ENCODE peak calls at places on chromosomes 1 and 21, in seven cellular contexts. One of them, this sample, is unnamed. For H3K36me3, the result is how much of the 10 kb centered on the place peaks cover.

GRCh38 chr1:92017656-92018055 is 12.1 kb upstream of the EPHX4 start:
- DNase-seq in breast epithelium: no peak
- DNase-seq in thoracic aorta: no peak
- DNase-seq in stomach: no peak
- DNase-seq in prostate gland: no peak
- DNase-seq in GM23338: no peak
- DNase-seq in heart left ventricle: no peak
- DNase-seq in this sample: no peak

GRCh38 chr1:67316918-67317317 is 9.2 kb downstream of the IL12RB2 start:
- DNase-seq in stomach: no peak
- DNase-seq in thoracic aorta: no peak
- DNase-seq in heart left ventricle: no peak
- DNase-seq in breast epithelium: no peak
- DNase-seq in GM23338: no peak
- DNase-seq in prostate gland: no peak
- DNase-seq in this sample: no peak

GRCh38 chr1:218350909-218351616 is 5.9 kb downstream of the TGFB2 start:
- DNase-seq in breast epithelium: no peak
- DNase-seq in thoracic aorta: no peak
- DNase-seq in heart left ventricle: no peak
- DNase-seq in stomach: no peak
- DNase-seq in prostate gland: no peak
- DNase-seq in GM23338: no peak
- DNase-seq in this sample: no peak

GRCh38 chr1:6040859-6041415 is 4.8 kb upstream of the KCNAB2 start:
- DNase-seq in breast epithelium: no peak
- DNase-seq in thoracic aorta: no peak
- DNase-seq in GM23338: no peak
- DNase-seq in prostate gland: no peak
- DNase-seq in stomach: no peak
- DNase-seq in heart left ventricle: no peak
- DNase-seq in this sample: no peak

GRCh38 chr1:104172243-104172681 is 422.6 kb downstream of the AMY1C start:
- DNase-seq in stomach: no peak
- DNase-seq in GM23338: no peak
- DNase-seq in heart left ventricle: peak
- DNase-seq in prostate gland: no peak
- DNase-seq in breast epithelium: no peak
- DNase-seq in thoracic aorta: no peak
- DNase-seq in this sample: no peak

GRCh38 chr1:245207056-245207638 is 52.4 kb downstream of the KIF26B start:
- DNase-seq in GM23338: no peak
- DNase-seq in thoracic aorta: no peak
- DNase-seq in breast epithelium: no peak
- DNase-seq in stomach: no peak
- DNase-seq in prostate gland: no peak
- DNase-seq in heart left ventricle: no peak
- DNase-seq in this sample: no peak

GRCh38 chr1:206041640-206042039 is 11.3 kb upstream of the RHEX start:
- DNase-seq in GM23338: peak
- DNase-seq in heart left ventricle: no peak
- DNase-seq in thoracic aorta: no peak
- DNase-seq in stomach: no peak
- DNase-seq in prostate gland: peak
- DNase-seq in breast epithelium: no peak
- DNase-seq in this sample: no peak

GRCh38 chr1:247056071-247056470 is 22.5 kb downstream of the ZNF670 start:
- DNase-seq in prostate gland: no peak
- DNase-seq in thoracic aorta: no peak
- DNase-seq in stomach: no peak
- DNase-seq in heart left ventricle: no peak
- DNase-seq in breast epithelium: no peak
- DNase-seq in GM23338: no peak
- DNase-seq in this sample: no peak

GRCh38 chr1:212981025-212981495 is 30.7 kb downstream of the VASH2 start:
- DNase-seq in thoracic aorta: no peak
- DNase-seq in GM23338: peak
- DNase-seq in prostate gland: peak
- DNase-seq in stomach: peak
- DNase-seq in breast epithelium: peak
- DNase-seq in heart left ventricle: no peak
- DNase-seq in this sample: peak

GRCh38 chr1:39819091-39819812 is 30.6 kb upstream of the BMP8B start:
- DNase-seq in heart left ventricle: peak
- DNase-seq in breast epithelium: no peak
- DNase-seq in thoracic aorta: no peak
- DNase-seq in GM23338: no peak
- DNase-seq in stomach: peak
- DNase-seq in prostate gland: no peak
- DNase-seq in this sample: no peak

GRCh38 chr21:37402251-37402867 is 35.8 kb downstream of the DYRK1A start:
- DNase-seq in GM23338: no peak
- DNase-seq in prostate gland: no peak
- DNase-seq in heart left ventricle: no peak
- DNase-seq in thoracic aorta: no peak
- DNase-seq in breast epithelium: no peak
- DNase-seq in stomach: no peak
- DNase-seq in this sample: no peak

GRCh38 chr1:43549921-43550597 is 19.4 kb downstream of the PTPRF start:
- DNase-seq in breast epithelium: peak
- DNase-seq in prostate gland: peak
- DNase-seq in GM23338: peak
- DNase-seq in heart left ventricle: peak
- DNase-seq in stomach: peak
- DNase-seq in thoracic aorta: no peak
- DNase-seq in this sample: peak

GRCh38 chr1:238399558-238399957 is 508.8 kb upstream of the ZP4 start:
- DNase-seq in prostate gland: no peak
- DNase-seq in stomach: no peak
- DNase-seq in GM23338: peak
- DNase-seq in heart left ventricle: no peak
- DNase-seq in thoracic aorta: no peak
- DNase-seq in breast epithelium: no peak
- DNase-seq in this sample: no peak

GRCh38 chr1:171805395-171806115 is 24.1 kb downstream of the METTL13 start:
- DNase-seq in prostate gland: no peak
- DNase-seq in thoracic aorta: no peak
- DNase-seq in stomach: no peak
- DNase-seq in breast epithelium: no peak
- DNase-seq in heart left ventricle: no peak
- DNase-seq in GM23338: no peak
- DNase-seq in this sample: no peak

GRCh38 chr1:35876988-35877387 is 6.0 kb upstream of the AGO1 start:
- DNase-seq in stomach: no peak
- DNase-seq in heart left ventricle: no peak
- DNase-seq in breast epithelium: no peak
- DNase-seq in GM23338: peak
- DNase-seq in prostate gland: no peak
- DNase-seq in thoracic aorta: no peak
- DNase-seq in this sample: no peak

GRCh38 chr1:94819945-94820746 is at the start of gene SLC44A3:
- DNase-seq in stomach: peak
- DNase-seq in heart left ventricle: peak
- DNase-seq in thoracic aorta: no peak
- DNase-seq in GM23338: peak
- DNase-seq in prostate gland: peak
- DNase-seq in breast epithelium: peak
- DNase-seq in this sample: peak

GRCh38 chr1:200415693-200416593 is 6.1 kb upstream of the ZNF281 start:
- DNase-seq in thoracic aorta: peak
- DNase-seq in GM23338: no peak
- DNase-seq in breast epithelium: no peak
- DNase-seq in heart left ventricle: no peak
- DNase-seq in stomach: peak
- DNase-seq in prostate gland: peak
- DNase-seq in this sample: no peak

GRCh38 chr1:113551728-113552127 is 161.4 kb downstream of the MAGI3 start:
- DNase-seq in GM23338: no peak
- DNase-seq in prostate gland: no peak
- DNase-seq in thoracic aorta: no peak
- DNase-seq in stomach: no peak
- DNase-seq in breast epithelium: no peak
- DNase-seq in heart left ventricle: no peak
- DNase-seq in this sample: no peak
- TF ChIP-seq CTCF in GM23338: no peak
- TF ChIP-seq CTCF in prostate gland: no peak
- TF ChIP-seq CTCF in thoracic aorta: no peak
- TF ChIP-seq CTCF in stomach: no peak
- TF ChIP-seq CTCF in breast epithelium: no peak
- TF ChIP-seq CTCF in heart left ventricle: no peak
- TF ChIP-seq CTCF in this sample: no peak

GRCh38 chr1:220013497-220013896 is 32.8 kb downstream of the EPRS1 start:
- DNase-seq in breast epithelium: no peak
- DNase-seq in prostate gland: no peak
- DNase-seq in stomach: no peak
- DNase-seq in GM23338: no peak
- DNase-seq in heart left ventricle: no peak
- DNase-seq in thoracic aorta: no peak
- DNase-seq in this sample: no peak

DNA sequence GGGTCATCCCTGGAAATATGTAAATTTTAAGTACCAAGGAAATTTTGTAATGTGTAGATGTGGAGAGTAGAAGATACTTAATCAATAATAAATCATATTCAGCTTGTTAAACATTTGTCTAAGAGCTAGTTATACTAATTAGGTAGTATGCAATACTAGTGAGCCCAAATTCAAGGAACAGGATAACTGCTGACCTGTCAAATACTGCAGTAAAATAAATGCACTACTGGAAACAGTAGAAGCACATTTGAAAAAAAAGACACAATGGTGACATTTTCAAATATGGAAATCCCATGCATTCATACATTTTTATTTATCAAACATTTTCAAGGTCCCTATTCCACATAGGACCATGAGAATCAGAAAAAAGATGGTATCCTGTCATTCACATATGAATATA is 27.2 kb downstream of the EPRS1 start:
- DNase-seq in GM23338: no peak
- DNase-seq in heart left ventricle: no peak
- DNase-seq in stomach: no peak
- DNase-seq in breast epithelium: no peak
- DNase-seq in prostate gland: no peak
- DNase-seq in thoracic aorta: no peak
- DNase-seq in this sample: no peak
- H3K36me3 ChIP-seq in GM23338: half or more
- H3K36me3 ChIP-seq in heart left ventricle: half or more
- H3K36me3 ChIP-seq in stomach: half or more
- H3K36me3 ChIP-seq in breast epithelium: under half
- H3K36me3 ChIP-seq in prostate gland: under half
- H3K36me3 ChIP-seq in thoracic aorta: under half
- H3K36me3 ChIP-seq in this sample: half or more

GRCh38 chr1:186244825-186245224 is 130.2 kb downstream of the TPR start:
- DNase-seq in prostate gland: no peak
- DNase-seq in breast epithelium: no peak
- DNase-seq in heart left ventricle: no peak
- DNase-seq in thoracic aorta: no peak
- DNase-seq in stomach: no peak
- DNase-seq in GM23338: peak
- DNase-seq in this sample: no peak
- TF ChIP-seq CTCF in prostate gland: no peak
- TF ChIP-seq CTCF in breast epithelium: no peak
- TF ChIP-seq CTCF in heart left ventricle: no peak
- TF ChIP-seq CTCF in thoracic aorta: no peak
- TF ChIP-seq CTCF in stomach: no peak
- TF ChIP-seq CTCF in GM23338: peak
- TF ChIP-seq CTCF in this sample: no peak

GRCh38 chr1:8352471-8352845 is 34.5 kb downstream of the SLC45A1 start:
- DNase-seq in stomach: no peak
- DNase-seq in heart left ventricle: peak
- DNase-seq in thoracic aorta: no peak
- DNase-seq in prostate gland: no peak
- DNase-seq in breast epithelium: no peak
- DNase-seq in GM23338: no peak
- DNase-seq in this sample: no peak

GRCh38 chr1:8353386-8353785 is 35.5 kb downstream of the SLC45A1 start:
- DNase-seq in thoracic aorta: no peak
- DNase-seq in GM23338: no peak
- DNase-seq in breast epithelium: peak
- DNase-seq in stomach: no peak
- DNase-seq in heart left ventricle: no peak
- DNase-seq in prostate gland: no peak
- DNase-seq in this sample: no peak

GRCh38 chr1:8352886-8353285 is 35.0 kb downstream of the SLC45A1 start:
- DNase-seq in prostate gland: no peak
- DNase-seq in heart left ventricle: no peak
- DNase-seq in stomach: no peak
- DNase-seq in breast epithelium: no peak
- DNase-seq in thoracic aorta: no peak
- DNase-seq in GM23338: no peak
- DNase-seq in this sample: no peak

GRCh38 chr1:8355439-8356255 is 37.7 kb downstream of the SLC45A1 start:
- DNase-seq in heart left ventricle: peak
- DNase-seq in thoracic aorta: no peak
- DNase-seq in breast epithelium: no peak
- DNase-seq in prostate gland: no peak
- DNase-seq in GM23338: no peak
- DNase-seq in stomach: no peak
- DNase-seq in this sample: peak

GRCh38 chr1:8354038-8354437 is 36.1 kb downstream of the SLC45A1 start:
- DNase-seq in prostate gland: no peak
- DNase-seq in thoracic aorta: no peak
- DNase-seq in GM23338: no peak
- DNase-seq in stomach: no peak
- DNase-seq in breast epithelium: no peak
- DNase-seq in heart left ventricle: peak
- DNase-seq in this sample: no peak
- H3K36me3 ChIP-seq in prostate gland: under half
- H3K36me3 ChIP-seq in thoracic aorta: half or more
- H3K36me3 ChIP-seq in GM23338: under half
- H3K36me3 ChIP-seq in stomach: half or more
- H3K36me3 ChIP-seq in breast epithelium: under half
- H3K36me3 ChIP-seq in heart left ventricle: half or more
- H3K36me3 ChIP-seq in this sample: half or more

GRCh38 chr1:20234761-20235540 is 48.6 kb upstream of the PLA2G2C start:
- DNase-seq in stomach: no peak
- DNase-seq in thoracic aorta: no peak
- DNase-seq in breast epithelium: no peak
- DNase-seq in prostate gland: no peak
- DNase-seq in GM23338: no peak
- DNase-seq in heart left ventricle: no peak
- DNase-seq in this sample: no peak

GRCh38 chr1:20233866-20234265 is 47.5 kb upstream of the PLA2G2C start:
- DNase-seq in heart left ventricle: no peak
- DNase-seq in thoracic aorta: no peak
- DNase-seq in prostate gland: no peak
- DNase-seq in breast epithelium: no peak
- DNase-seq in GM23338: no peak
- DNase-seq in stomach: no peak
- DNase-seq in this sample: no peak

GRCh38 chr1:20237646-20238045 is 51.3 kb upstream of the PLA2G2C start:
- DNase-seq in prostate gland: no peak
- DNase-seq in GM23338: no peak
- DNase-seq in breast epithelium: no peak
- DNase-seq in stomach: no peak
- DNase-seq in heart left ventricle: no peak
- DNase-seq in thoracic aorta: no peak
- DNase-seq in this sample: no peak

GRCh38 chr1:20229191-20229590 is 42.9 kb upstream of the PLA2G2C start:
- DNase-seq in GM23338: no peak
- DNase-seq in stomach: no peak
- DNase-seq in heart left ventricle: no peak
- DNase-seq in prostate gland: no peak
- DNase-seq in thoracic aorta: no peak
- DNase-seq in breast epithelium: no peak
- DNase-seq in this sample: no peak

GRCh38 chr1:20233394-20233793 is 47.1 kb upstream of the PLA2G2C start:
- DNase-seq in thoracic aorta: no peak
- DNase-seq in GM23338: peak
- DNase-seq in breast epithelium: no peak
- DNase-seq in prostate gland: no peak
- DNase-seq in heart left ventricle: no peak
- DNase-seq in stomach: no peak
- DNase-seq in this sample: no peak
- TF ChIP-seq CTCF in thoracic aorta: no peak
- TF ChIP-seq CTCF in GM23338: peak
- TF ChIP-seq CTCF in breast epithelium: no peak
- TF ChIP-seq CTCF in prostate gland: no peak
- TF ChIP-seq CTCF in heart left ventricle: no peak
- TF ChIP-seq CTCF in stomach: no peak
- TF ChIP-seq CTCF in this sample: peak